ENCODE peak calls at places on chromosomes 4 and X, in nine cellular contexts. One of them, this sample, is unnamed. For H3K4me1, the result is how much of the 10 kb centered on the place peaks cover.

GRCh38 chrX:151825927-151826471 is 86.7 kb upstream of the MAGEA4 start:
- DNase-seq in uterus: peak
- DNase-seq in iPS DF 6.9: no peak
- DNase-seq in pancreas: no peak
- DNase-seq in cardiac muscle cell: peak
- DNase-seq in left ventricle myocardium inferior: no peak
- DNase-seq in MM.1S: no peak
- DNase-seq in A549: peak
- DNase-seq in esophagus muscularis mucosa: peak
- DNase-seq in this sample: no peak

GRCh38 chr4:151810476-151810875 is 49.7 kb upstream of the GATB start:
- DNase-seq in uterus: no peak
- DNase-seq in iPS DF 6.9: no peak
- DNase-seq in pancreas: no peak
- DNase-seq in cardiac muscle cell: no peak
- DNase-seq in left ventricle myocardium inferior: no peak
- DNase-seq in MM.1S: no peak
- DNase-seq in A549: no peak
- DNase-seq in esophagus muscularis mucosa: no peak
- DNase-seq in this sample: no peak

GRCh38 chr4:99645036-99645435 is 12.6 kb downstream of the C4orf54 start:
- DNase-seq in uterus: no peak
- DNase-seq in iPS DF 6.9: peak
- DNase-seq in pancreas: no peak
- DNase-seq in cardiac muscle cell: no peak
- DNase-seq in left ventricle myocardium inferior: no peak
- DNase-seq in MM.1S: no peak
- DNase-seq in A549: no peak
- DNase-seq in esophagus muscularis mucosa: no peak
- DNase-seq in this sample: no peak

GRCh38 chrX:115378471-115378870 is 89.0 kb downstream of the LUZP4 start:
- DNase-seq in uterus: no peak
- DNase-seq in iPS DF 6.9: no peak
- DNase-seq in pancreas: no peak
- DNase-seq in cardiac muscle cell: peak
- DNase-seq in left ventricle myocardium inferior: no peak
- DNase-seq in MM.1S: no peak
- DNase-seq in A549: peak
- DNase-seq in esophagus muscularis mucosa: no peak
- DNase-seq in this sample: no peak

GRCh38 chr4:65917486-65917885 is 247.2 kb upstream of the EPHA5 start:
- DNase-seq in uterus: no peak
- DNase-seq in iPS DF 6.9: no peak
- DNase-seq in pancreas: no peak
- DNase-seq in cardiac muscle cell: peak
- DNase-seq in left ventricle myocardium inferior: no peak
- DNase-seq in MM.1S: no peak
- DNase-seq in A549: no peak
- DNase-seq in esophagus muscularis mucosa: no peak
- DNase-seq in this sample: no peak

GRCh38 chr4:13701937-13702446 is 74.5 kb upstream of the BOD1L1 start:
- DNase-seq in uterus: no peak
- DNase-seq in iPS DF 6.9: no peak
- DNase-seq in pancreas: no peak
- DNase-seq in cardiac muscle cell: peak
- DNase-seq in left ventricle myocardium inferior: no peak
- DNase-seq in MM.1S: no peak
- DNase-seq in A549: peak
- DNase-seq in esophagus muscularis mucosa: no peak
- DNase-seq in this sample: no peak

GRCh38 chr4:55278316-55278715 is 67.7 kb upstream of the SRD5A3 start:
- DNase-seq in uterus: no peak
- DNase-seq in iPS DF 6.9: no peak
- DNase-seq in pancreas: no peak
- DNase-seq in cardiac muscle cell: no peak
- DNase-seq in left ventricle myocardium inferior: no peak
- DNase-seq in MM.1S: no peak
- DNase-seq in A549: no peak
- DNase-seq in esophagus muscularis mucosa: no peak
- DNase-seq in this sample: no peak

GRCh38 chr4:99968330-99968729 is 18.3 kb upstream of the H2AZ1 start:
- DNase-seq in uterus: no peak
- DNase-seq in iPS DF 6.9: no peak
- DNase-seq in pancreas: no peak
- DNase-seq in cardiac muscle cell: peak
- DNase-seq in left ventricle myocardium inferior: no peak
- DNase-seq in MM.1S: no peak
- DNase-seq in A549: no peak
- DNase-seq in esophagus muscularis mucosa: no peak
- DNase-seq in this sample: no peak

GRCh38 chrX:37767438-37767837 is 12.4 kb upstream of the CYBB start:
- DNase-seq in uterus: no peak
- DNase-seq in iPS DF 6.9: no peak
- DNase-seq in pancreas: no peak
- DNase-seq in cardiac muscle cell: no peak
- DNase-seq in left ventricle myocardium inferior: no peak
- DNase-seq in MM.1S: no peak
- DNase-seq in A549: no peak
- DNase-seq in esophagus muscularis mucosa: no peak
- DNase-seq in this sample: no peak

GRCh38 chrX:8272846-8273245 is 101.8 kb upstream of the VCX2 start:
- DNase-seq in uterus: no peak
- DNase-seq in iPS DF 6.9: no peak
- DNase-seq in pancreas: no peak
- DNase-seq in cardiac muscle cell: peak
- DNase-seq in left ventricle myocardium inferior: no peak
- DNase-seq in MM.1S: no peak
- DNase-seq in A549: no peak
- DNase-seq in esophagus muscularis mucosa: no peak
- DNase-seq in this sample: no peak

GRCh38 chr4:86359944-86360478 is at the start of gene MAPK10:
- DNase-seq in uterus: peak
- DNase-seq in iPS DF 6.9: peak
- DNase-seq in pancreas: peak
- DNase-seq in cardiac muscle cell: peak
- DNase-seq in left ventricle myocardium inferior: peak
- DNase-seq in MM.1S: peak
- DNase-seq in A549: no peak
- DNase-seq in esophagus muscularis mucosa: no peak
- DNase-seq in this sample: peak

GRCh38 chrX:96314974-96315373 is 369.7 kb upstream of the DIAPH2 start:
- DNase-seq in uterus: no peak
- DNase-seq in iPS DF 6.9: no peak
- DNase-seq in pancreas: no peak
- DNase-seq in cardiac muscle cell: peak
- DNase-seq in left ventricle myocardium inferior: no peak
- DNase-seq in MM.1S: no peak
- DNase-seq in A549: peak
- DNase-seq in esophagus muscularis mucosa: no peak
- DNase-seq in this sample: no peak

GRCh38 chrX:71974916-71975315 is 64.3 kb downstream of the NHSL2 start:
- DNase-seq in uterus: no peak
- DNase-seq in iPS DF 6.9: no peak
- DNase-seq in pancreas: no peak
- DNase-seq in cardiac muscle cell: no peak
- DNase-seq in left ventricle myocardium inferior: no peak
- DNase-seq in MM.1S: no peak
- DNase-seq in A549: no peak
- DNase-seq in esophagus muscularis mucosa: no peak
- DNase-seq in this sample: no peak

GRCh38 chrX:153537080-153537479 is 19.6 kb downstream of the ATP2B3 start:
- DNase-seq in uterus: no peak
- DNase-seq in iPS DF 6.9: no peak
- DNase-seq in pancreas: no peak
- DNase-seq in cardiac muscle cell: no peak
- DNase-seq in left ventricle myocardium inferior: no peak
- DNase-seq in MM.1S: no peak
- DNase-seq in A549: no peak
- DNase-seq in esophagus muscularis mucosa: no peak
- DNase-seq in this sample: no peak

GRCh38 chr4:30821891-30822612 is 101.9 kb downstream of the PCDH7 start:
- DNase-seq in uterus: no peak
- DNase-seq in iPS DF 6.9: no peak
- DNase-seq in pancreas: no peak
- DNase-seq in cardiac muscle cell: no peak
- DNase-seq in left ventricle myocardium inferior: no peak
- DNase-seq in MM.1S: no peak
- DNase-seq in A549: peak
- DNase-seq in esophagus muscularis mucosa: no peak
- DNase-seq in this sample: no peak

GRCh38 chrX:50108264-50108663 is 92.5 kb downstream of the AKAP4 start:
- DNase-seq in uterus: no peak
- DNase-seq in iPS DF 6.9: no peak
- DNase-seq in pancreas: no peak
- DNase-seq in cardiac muscle cell: no peak
- DNase-seq in left ventricle myocardium inferior: no peak
- DNase-seq in MM.1S: no peak
- DNase-seq in A549: no peak
- DNase-seq in esophagus muscularis mucosa: no peak
- DNase-seq in this sample: no peak

GRCh38 chrX:53093177-53093655 is 726 bp upstream of the KANTR start:
- DNase-seq in uterus: peak
- DNase-seq in iPS DF 6.9: no peak
- DNase-seq in pancreas: peak
- DNase-seq in cardiac muscle cell: peak
- DNase-seq in left ventricle myocardium inferior: peak
- DNase-seq in MM.1S: peak
- DNase-seq in A549: peak
- DNase-seq in esophagus muscularis mucosa: peak
- DNase-seq in this sample: peak
- H3K27ac ChIP-seq in uterus: peak
- H3K27ac ChIP-seq in iPS DF 6.9: no peak
- H3K27ac ChIP-seq in pancreas: peak
- H3K27ac ChIP-seq in cardiac muscle cell: peak
- H3K27ac ChIP-seq in left ventricle myocardium inferior: peak
- H3K27ac ChIP-seq in MM.1S: peak
- H3K27ac ChIP-seq in A549: peak
- H3K27ac ChIP-seq in esophagus muscularis mucosa: peak
- H3K27ac ChIP-seq in this sample: peak

GRCh38 chr4:15400911-15401671 is 26.7 kb upstream of the C1QTNF7 start:
- DNase-seq in uterus: peak
- DNase-seq in iPS DF 6.9: no peak
- DNase-seq in pancreas: no peak
- DNase-seq in cardiac muscle cell: peak
- DNase-seq in left ventricle myocardium inferior: peak
- DNase-seq in MM.1S: peak
- DNase-seq in A549: peak
- DNase-seq in esophagus muscularis mucosa: no peak
- DNase-seq in this sample: peak

GRCh38 chr4:15402974-15403373 is 24.9 kb upstream of the C1QTNF7 start:
- DNase-seq in uterus: no peak
- DNase-seq in iPS DF 6.9: no peak
- DNase-seq in pancreas: no peak
- DNase-seq in cardiac muscle cell: no peak
- DNase-seq in left ventricle myocardium inferior: no peak
- DNase-seq in MM.1S: no peak
- DNase-seq in A549: no peak
- DNase-seq in esophagus muscularis mucosa: no peak
- DNase-seq in this sample: no peak

GRCh38 chr4:15405069-15405468 is 22.8 kb upstream of the C1QTNF7 start:
- DNase-seq in uterus: no peak
- DNase-seq in iPS DF 6.9: no peak
- DNase-seq in pancreas: no peak
- DNase-seq in cardiac muscle cell: no peak
- DNase-seq in left ventricle myocardium inferior: no peak
- DNase-seq in MM.1S: no peak
- DNase-seq in A549: no peak
- DNase-seq in esophagus muscularis mucosa: no peak
- DNase-seq in this sample: no peak

GRCh38 chr4:15400276-15400675 is 27.6 kb upstream of the C1QTNF7 start:
- DNase-seq in uterus: no peak
- DNase-seq in iPS DF 6.9: no peak
- DNase-seq in pancreas: no peak
- DNase-seq in cardiac muscle cell: no peak
- DNase-seq in left ventricle myocardium inferior: no peak
- DNase-seq in MM.1S: no peak
- DNase-seq in A549: no peak
- DNase-seq in esophagus muscularis mucosa: no peak
- DNase-seq in this sample: no peak

DNA sequence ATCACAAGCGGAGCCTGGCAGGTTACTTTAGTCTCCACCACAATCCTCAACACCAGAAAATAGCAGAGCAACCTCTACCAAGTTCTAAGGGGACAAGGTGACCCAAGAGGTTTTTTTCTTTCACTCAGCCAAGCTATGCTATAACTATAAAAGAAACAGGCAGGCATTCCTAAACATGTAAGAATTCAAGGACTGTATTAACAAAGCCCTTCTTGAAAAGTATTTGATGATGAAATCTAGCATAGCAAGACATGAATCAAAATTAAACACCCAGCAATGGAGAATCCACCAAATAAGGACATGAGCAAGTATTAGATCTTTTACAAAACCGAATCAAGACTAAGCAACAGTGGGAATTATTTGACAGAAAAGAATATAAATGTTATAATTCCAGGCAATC is 25.7 kb upstream of the C1QTNF7 start:
- DNase-seq in uterus: no peak
- DNase-seq in iPS DF 6.9: no peak
- DNase-seq in pancreas: no peak
- DNase-seq in cardiac muscle cell: peak
- DNase-seq in left ventricle myocardium inferior: no peak
- DNase-seq in MM.1S: no peak
- DNase-seq in A549: no peak
- DNase-seq in esophagus muscularis mucosa: no peak
- DNase-seq in this sample: no peak
- H3K4me1 ChIP-seq in uterus: under half
- H3K4me1 ChIP-seq in iPS DF 6.9: under half
- H3K4me1 ChIP-seq in pancreas: under half
- H3K4me1 ChIP-seq in cardiac muscle cell: under half
- H3K4me1 ChIP-seq in left ventricle myocardium inferior: under half
- H3K4me1 ChIP-seq in MM.1S: under half
- H3K4me1 ChIP-seq in A549: under half
- H3K4me1 ChIP-seq in esophagus muscularis mucosa: half or more
- H3K4me1 ChIP-seq in this sample: under half

DNA sequence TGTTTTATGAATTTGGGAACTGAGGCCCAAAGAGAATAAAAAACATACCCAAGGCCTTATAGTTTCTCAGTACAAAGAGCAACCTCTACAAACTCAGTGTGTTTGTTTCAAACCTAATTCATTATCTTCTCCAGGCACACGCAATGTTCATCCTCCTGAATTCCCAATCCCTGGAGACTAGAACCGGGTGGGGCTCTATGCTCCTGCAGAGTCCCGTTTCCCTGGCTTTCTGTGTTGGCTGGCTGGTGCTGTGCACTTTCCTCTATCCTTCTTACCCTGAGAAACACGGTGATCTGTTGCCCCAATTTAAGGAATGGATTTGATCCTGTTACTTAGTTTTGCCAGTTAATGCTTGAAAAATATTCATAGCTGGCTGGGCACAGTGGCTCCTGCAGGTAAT is 63.9 kb downstream of the FGFBP1 start:
- DNase-seq in uterus: no peak
- DNase-seq in iPS DF 6.9: no peak
- DNase-seq in pancreas: no peak
- DNase-seq in cardiac muscle cell: no peak
- DNase-seq in left ventricle myocardium inferior: no peak
- DNase-seq in MM.1S: no peak
- DNase-seq in A549: no peak
- DNase-seq in esophagus muscularis mucosa: no peak
- DNase-seq in this sample: no peak
- H3K27ac ChIP-seq in uterus: no peak
- H3K27ac ChIP-seq in iPS DF 6.9: no peak
- H3K27ac ChIP-seq in pancreas: no peak
- H3K27ac ChIP-seq in cardiac muscle cell: no peak
- H3K27ac ChIP-seq in left ventricle myocardium inferior: no peak
- H3K27ac ChIP-seq in MM.1S: no peak
- H3K27ac ChIP-seq in A549: no peak
- H3K27ac ChIP-seq in esophagus muscularis mucosa: no peak
- H3K27ac ChIP-seq in this sample: no peak

GRCh38 chr4:2934813-2935761 is 28.1 kb downstream of the NOP14 start:
- DNase-seq in uterus: peak
- DNase-seq in iPS DF 6.9: peak
- DNase-seq in pancreas: peak
- DNase-seq in cardiac muscle cell: peak
- DNase-seq in left ventricle myocardium inferior: peak
- DNase-seq in MM.1S: peak
- DNase-seq in A549: peak
- DNase-seq in esophagus muscularis mucosa: peak
- DNase-seq in this sample: peak
- H3K4me1 ChIP-seq in uterus: under half
- H3K4me1 ChIP-seq in iPS DF 6.9: under half
- H3K4me1 ChIP-seq in pancreas: under half
- H3K4me1 ChIP-seq in cardiac muscle cell: under half
- H3K4me1 ChIP-seq in left ventricle myocardium inferior: half or more
- H3K4me1 ChIP-seq in MM.1S: under half
- H3K4me1 ChIP-seq in A549: under half
- H3K4me1 ChIP-seq in esophagus muscularis mucosa: half or more
- H3K4me1 ChIP-seq in this sample: half or more

This sample was measured in CD4-positive, alpha-beta memory T cell.